ENCODE peak calls at places on chromosomes 7 and 10, in five cellular contexts. One of them, this sample, is unnamed.
A peak's percentile ranks its signal among the peaks of the same experiment; 100 is the strongest.

GRCh38 chr7:25235471-25235870 is 7.2 kb upstream of the NPVF start:
- DNase-seq in prostate gland: no peak
- DNase-seq in heart left ventricle: no peak
- DNase-seq in fibroblast of lung: no peak
- DNase-seq in colonic mucosa: no peak
- DNase-seq in this sample: no peak

GRCh38 chr7:88845091-88845490 is 49.6 kb upstream of the TEX47 start:
- DNase-seq in prostate gland: no peak
- DNase-seq in heart left ventricle: no peak
- DNase-seq in fibroblast of lung: no peak
- DNase-seq in colonic mucosa: no peak
- DNase-seq in this sample: no peak

GRCh38 chr7:6057316-6058128 is 26.3 kb downstream of the ANKRD61 start:
- DNase-seq in colonic mucosa: no peak
- DNase-seq in heart left ventricle: no peak
- DNase-seq in prostate gland: no peak
- DNase-seq in fibroblast of lung: no peak
- DNase-seq in this sample: no peak

GRCh38 chr10:62817120-62817762 is 1.1 kb upstream of the EGR2 start:
- DNase-seq in heart left ventricle: peak; percentile 73
- DNase-seq in fibroblast of lung: no peak
- DNase-seq in colonic mucosa: peak; percentile 56
- DNase-seq in prostate gland: peak; percentile 33
- DNase-seq in this sample: peak; percentile 59

GRCh38 chr7:131010714-131011436 is 276.9 kb upstream of the KLF14 start:
- DNase-seq in fibroblast of lung: peak; percentile 84
- DNase-seq in heart left ventricle: no peak
- DNase-seq in prostate gland: no peak
- DNase-seq in colonic mucosa: no peak
- DNase-seq in this sample: no peak

GRCh38 chr7:816300-816750 is 16.0 kb upstream of the SUN1 start:
- DNase-seq in heart left ventricle: peak; percentile 99
- DNase-seq in prostate gland: peak; percentile 98
- DNase-seq in colonic mucosa: peak; percentile 98
- DNase-seq in fibroblast of lung: peak; percentile 97
- DNase-seq in this sample: peak; percentile 98

GRCh38 chr7:113283861-113284260 is 165.5 kb upstream of the SMIM30 start:
- DNase-seq in prostate gland: no peak
- DNase-seq in heart left ventricle: no peak
- DNase-seq in colonic mucosa: no peak
- DNase-seq in fibroblast of lung: peak; percentile 34
- DNase-seq in this sample: no peak

GRCh38 chr7:151008511-151009323 is 15.6 kb downstream of the ATG9B start:
- DNase-seq in prostate gland: no peak
- DNase-seq in heart left ventricle: peak; percentile 91
- DNase-seq in colonic mucosa: peak; percentile 71
- DNase-seq in fibroblast of lung: peak; percentile 25
- DNase-seq in this sample: peak; percentile 76

GRCh38 chr10:100774223-100774622 is 28.8 kb downstream of the PAX2 start:
- DNase-seq in colonic mucosa: no peak
- DNase-seq in heart left ventricle: no peak
- DNase-seq in prostate gland: no peak
- DNase-seq in fibroblast of lung: no peak
- DNase-seq in this sample: no peak

GRCh38 chr10:33376476-33376875 is 42.0 kb upstream of the NRP1 start:
- DNase-seq in colonic mucosa: no peak
- DNase-seq in prostate gland: no peak
- DNase-seq in heart left ventricle: no peak
- DNase-seq in fibroblast of lung: peak; percentile 23
- DNase-seq in this sample: no peak

GRCh38 chr10:57983226-57983870 is 284.3 kb downstream of the IPMK start:
- DNase-seq in heart left ventricle: no peak
- DNase-seq in fibroblast of lung: no peak
- DNase-seq in prostate gland: no peak
- DNase-seq in colonic mucosa: no peak
- DNase-seq in this sample: no peak

GRCh38 chr10:98377001-98377400 is 38.0 kb downstream of the PYROXD2 start:
- DNase-seq in fibroblast of lung: no peak
- DNase-seq in heart left ventricle: no peak
- DNase-seq in prostate gland: no peak
- DNase-seq in colonic mucosa: no peak
- DNase-seq in this sample: no peak

GRCh38 chr7:79790863-79791262 is 337.4 kb upstream of the MAGI2 start:
- DNase-seq in fibroblast of lung: no peak
- DNase-seq in heart left ventricle: no peak
- DNase-seq in prostate gland: no peak
- DNase-seq in colonic mucosa: no peak
- DNase-seq in this sample: no peak

GRCh38 chr10:125555267-125555666 is 127.7 kb downstream of the TEX36 start:
- DNase-seq in heart left ventricle: no peak
- DNase-seq in fibroblast of lung: no peak
- DNase-seq in colonic mucosa: no peak
- DNase-seq in prostate gland: no peak
- DNase-seq in this sample: no peak

GRCh38 chr10:52232561-52233350 is 81.3 kb upstream of the DKK1 start:
- DNase-seq in prostate gland: no peak
- DNase-seq in colonic mucosa: peak; percentile 26
- DNase-seq in fibroblast of lung: no peak
- DNase-seq in heart left ventricle: no peak
- DNase-seq in this sample: no peak

GRCh38 chr7:98232799-98233198 is 19.2 kb downstream of the TECPR1 start:
- DNase-seq in fibroblast of lung: no peak
- DNase-seq in heart left ventricle: peak; percentile 37
- DNase-seq in prostate gland: no peak
- DNase-seq in colonic mucosa: no peak
- DNase-seq in this sample: no peak
- H3K4me1 ChIP-seq in fibroblast of lung: no peaks in the 10 kb centered on the region
- H3K4me1 ChIP-seq in heart left ventricle: no peaks in the 10 kb centered on the region
- H3K4me1 ChIP-seq in prostate gland: no peaks in the 10 kb centered on the region
- H3K4me1 ChIP-seq in colonic mucosa: no peaks in the 10 kb centered on the region
- H3K4me1 ChIP-seq in this sample: no peaks in the 10 kb centered on the region

GRCh38 chr10:113524120-113524519 is 28.7 kb upstream of the HABP2 start:
- DNase-seq in fibroblast of lung: no peak
- DNase-seq in colonic mucosa: no peak
- DNase-seq in heart left ventricle: no peak
- DNase-seq in prostate gland: no peak
- DNase-seq in this sample: no peak
- TF ChIP-seq CTCF in fibroblast of lung: no peak
- TF ChIP-seq CTCF in colonic mucosa: no peak
- TF ChIP-seq CTCF in heart left ventricle: no peak
- TF ChIP-seq CTCF in prostate gland: no peak
- TF ChIP-seq CTCF in this sample: no peak

GRCh38 chr7:48360574-48360973 is 189.3 kb downstream of the ABCA13 start:
- DNase-seq in colonic mucosa: no peak
- DNase-seq in prostate gland: no peak
- DNase-seq in fibroblast of lung: peak; percentile 53
- DNase-seq in heart left ventricle: no peak
- DNase-seq in this sample: no peak

GRCh38 chr7:48363174-48363573 is 191.9 kb downstream of the ABCA13 start:
- DNase-seq in fibroblast of lung: no peak
- DNase-seq in prostate gland: no peak
- DNase-seq in heart left ventricle: no peak
- DNase-seq in colonic mucosa: no peak
- DNase-seq in this sample: no peak

GRCh38 chr7:48365010-48365409 is 193.8 kb downstream of the ABCA13 start:
- DNase-seq in colonic mucosa: no peak
- DNase-seq in fibroblast of lung: peak; percentile 34
- DNase-seq in heart left ventricle: no peak
- DNase-seq in prostate gland: no peak
- DNase-seq in this sample: no peak

GRCh38 chr7:48366096-48366495 is 194.8 kb downstream of the ABCA13 start:
- DNase-seq in prostate gland: no peak
- DNase-seq in heart left ventricle: no peak
- DNase-seq in fibroblast of lung: no peak
- DNase-seq in colonic mucosa: no peak
- DNase-seq in this sample: no peak
- H3K27ac ChIP-seq in prostate gland: no peak overlapping the region
- H3K27ac ChIP-seq in heart left ventricle: no peak overlapping the region
- H3K27ac ChIP-seq in fibroblast of lung: no peak overlapping the region
- H3K27ac ChIP-seq in colonic mucosa: no peak overlapping the region
- H3K27ac ChIP-seq in this sample: no peak overlapping the region

GRCh38 chr7:87213801-87214200 is 5.7 kb downstream of the TMEM243 start:
- DNase-seq in prostate gland: no peak
- DNase-seq in fibroblast of lung: no peak
- DNase-seq in heart left ventricle: no peak
- DNase-seq in colonic mucosa: no peak
- DNase-seq in this sample: no peak
- H3K4me1 ChIP-seq in prostate gland: peaks cover 6% of the 10 kb centered on the region
- H3K4me1 ChIP-seq in fibroblast of lung: peaks cover 2% of the 10 kb centered on the region
- H3K4me1 ChIP-seq in heart left ventricle: peaks cover 71% of the 10 kb centered on the region
- H3K4me1 ChIP-seq in colonic mucosa: no peaks in the 10 kb centered on the region
- H3K4me1 ChIP-seq in this sample: no peaks in the 10 kb centered on the region

GRCh38 chr7:135156290-135156689 is 8.4 kb downstream of the TMEM140 start:
- DNase-seq in colonic mucosa: no peak
- DNase-seq in heart left ventricle: no peak
- DNase-seq in fibroblast of lung: no peak
- DNase-seq in prostate gland: no peak
- DNase-seq in this sample: no peak
- TF ChIP-seq CTCF in colonic mucosa: no peak
- TF ChIP-seq CTCF in heart left ventricle: no peak
- TF ChIP-seq CTCF in fibroblast of lung: no peak
- TF ChIP-seq CTCF in prostate gland: no peak
- TF ChIP-seq CTCF in this sample: no peak

This sample was measured in uterus.